ENCODE peak calls at places on chromosomes 6 and 20, in five cellular contexts. One of them, this sample, is unnamed. For H3K27me3 and H3K4me1, the result is how much of the 10 kb centered on the place peaks cover.

GRCh38 chr20:1164871-1165270 is 19.9 kb downstream of the TMEM74B start:
- DNase-seq in adrenal gland: no peak
- DNase-seq in thyroid gland: no peak
- DNase-seq in tibial nerve: no peak
- DNase-seq in suprapubic skin: no peak
- DNase-seq in this sample: no peak

GRCh38 chr20:31722388-31723281 is at the start of gene BCL2L1:
- DNase-seq in tibial nerve: peak
- DNase-seq in suprapubic skin: peak
- DNase-seq in adrenal gland: peak
- DNase-seq in thyroid gland: peak
- DNase-seq in this sample: peak

GRCh38 chr6:4612636-4613171 is 163.5 kb upstream of the CDYL start:
- DNase-seq in tibial nerve: no peak
- DNase-seq in adrenal gland: no peak
- DNase-seq in suprapubic skin: no peak
- DNase-seq in thyroid gland: no peak
- DNase-seq in this sample: no peak

GRCh38 chr20:61875996-61876395 is 189.7 kb downstream of the TAF4 start:
- DNase-seq in suprapubic skin: no peak
- DNase-seq in thyroid gland: no peak
- DNase-seq in adrenal gland: no peak
- DNase-seq in tibial nerve: no peak
- DNase-seq in this sample: no peak

GRCh38 chr6:21595951-21596378 is 2.4 kb downstream of the SOX4 start:
- DNase-seq in adrenal gland: peak
- DNase-seq in suprapubic skin: no peak
- DNase-seq in thyroid gland: no peak
- DNase-seq in tibial nerve: no peak
- DNase-seq in this sample: no peak

GRCh38 chr20:21739682-21740081 is 34.2 kb downstream of the PAX1 start:
- DNase-seq in thyroid gland: no peak
- DNase-seq in tibial nerve: no peak
- DNase-seq in adrenal gland: no peak
- DNase-seq in suprapubic skin: no peak
- DNase-seq in this sample: no peak

GRCh38 chr20:47544240-47544639 is 42.6 kb downstream of the NCOA3 start:
- DNase-seq in thyroid gland: peak
- DNase-seq in adrenal gland: no peak
- DNase-seq in tibial nerve: peak
- DNase-seq in suprapubic skin: no peak
- DNase-seq in this sample: no peak

GRCh38 chr20:49603209-49603627 is 35.3 kb upstream of the PTGIS start:
- DNase-seq in suprapubic skin: no peak
- DNase-seq in adrenal gland: no peak
- DNase-seq in tibial nerve: no peak
- DNase-seq in thyroid gland: no peak
- DNase-seq in this sample: no peak

GRCh38 chr20:6660441-6660840 is 107.0 kb upstream of the BMP2 start:
- DNase-seq in suprapubic skin: no peak
- DNase-seq in adrenal gland: no peak
- DNase-seq in thyroid gland: no peak
- DNase-seq in tibial nerve: no peak
- DNase-seq in this sample: peak

GRCh38 chr20:32482251-32483220 is 102.6 kb downstream of the NOL4L start:
- DNase-seq in adrenal gland: peak
- DNase-seq in suprapubic skin: no peak
- DNase-seq in thyroid gland: peak
- DNase-seq in tibial nerve: no peak
- DNase-seq in this sample: no peak

GRCh38 chr6:155194399-155194798 is 69.4 kb upstream of the CLDN20 start:
- DNase-seq in suprapubic skin: no peak
- DNase-seq in adrenal gland: no peak
- DNase-seq in thyroid gland: no peak
- DNase-seq in tibial nerve: no peak
- DNase-seq in this sample: peak

GRCh38 chr6:137191670-137192069 is 18.2 kb upstream of the IL22RA2 start:
- DNase-seq in adrenal gland: no peak
- DNase-seq in tibial nerve: no peak
- DNase-seq in suprapubic skin: no peak
- DNase-seq in thyroid gland: no peak
- DNase-seq in this sample: no peak

GRCh38 chr20:50144362-50144761 is 9.2 kb downstream of the PEDS1 start:
- DNase-seq in thyroid gland: peak
- DNase-seq in suprapubic skin: peak
- DNase-seq in adrenal gland: peak
- DNase-seq in tibial nerve: peak
- DNase-seq in this sample: no peak

GRCh38 chr20:50992733-50993457 is 30.0 kb downstream of the KCNG1 start:
- DNase-seq in tibial nerve: no peak
- DNase-seq in suprapubic skin: no peak
- DNase-seq in thyroid gland: no peak
- DNase-seq in adrenal gland: no peak
- DNase-seq in this sample: no peak

GRCh38 chr20:46199198-46199597 is 81.1 kb downstream of the CD40 start:
- DNase-seq in adrenal gland: peak
- DNase-seq in tibial nerve: no peak
- DNase-seq in suprapubic skin: no peak
- DNase-seq in thyroid gland: no peak
- DNase-seq in this sample: no peak

DNA sequence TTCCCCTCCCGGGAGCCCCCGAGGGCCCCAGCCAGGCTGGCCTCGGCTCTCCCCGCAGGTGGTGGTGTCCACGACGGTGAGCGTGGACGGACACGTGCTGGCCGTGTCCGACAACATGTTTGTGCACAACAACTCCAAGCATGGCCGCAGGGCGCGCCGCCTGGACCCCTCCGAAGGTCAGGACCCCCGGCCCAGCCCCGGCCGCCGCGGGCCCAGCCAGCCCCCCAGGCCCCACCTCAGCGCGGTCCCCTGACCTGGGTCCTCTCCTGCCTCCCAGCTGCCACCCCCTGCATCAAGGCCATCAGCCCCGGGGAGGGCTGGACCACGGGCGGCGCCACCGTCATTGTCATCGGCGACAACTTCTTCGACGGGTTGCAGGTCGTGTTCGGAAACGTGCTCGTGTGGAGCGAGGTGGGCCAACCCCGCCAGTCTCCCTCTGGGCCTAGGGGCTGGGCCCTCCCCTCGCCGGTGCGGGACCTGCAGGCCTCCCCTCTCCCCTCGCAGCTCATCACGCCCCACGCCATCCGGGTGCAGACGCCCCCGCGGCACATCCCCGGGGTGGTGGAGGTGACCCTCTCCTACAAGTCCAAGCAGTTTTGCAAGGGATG is 51.0 kb downstream of the CPXM1 start:
- DNase-seq in suprapubic skin: peak
- DNase-seq in thyroid gland: no peak
- DNase-seq in tibial nerve: no peak
- DNase-seq in adrenal gland: no peak
- DNase-seq in this sample: no peak
- H3K27me3 ChIP-seq in suprapubic skin: under half
- H3K27me3 ChIP-seq in thyroid gland: under half
- H3K27me3 ChIP-seq in tibial nerve: under half
- H3K27me3 ChIP-seq in adrenal gland: under half
- H3K27me3 ChIP-seq in this sample: under half

GRCh38 chr6:138594749-138595148 is 95.5 kb upstream of the NHSL1 start:
- DNase-seq in thyroid gland: no peak
- DNase-seq in tibial nerve: no peak
- DNase-seq in suprapubic skin: no peak
- DNase-seq in adrenal gland: no peak
- DNase-seq in this sample: no peak

GRCh38 chr6:138596591-138596990 is 97.3 kb upstream of the NHSL1 start:
- DNase-seq in thyroid gland: no peak
- DNase-seq in suprapubic skin: no peak
- DNase-seq in tibial nerve: no peak
- DNase-seq in adrenal gland: no peak
- DNase-seq in this sample: no peak

GRCh38 chr6:138597336-138597735 is 98.0 kb upstream of the NHSL1 start:
- DNase-seq in thyroid gland: no peak
- DNase-seq in adrenal gland: no peak
- DNase-seq in suprapubic skin: no peak
- DNase-seq in tibial nerve: no peak
- DNase-seq in this sample: no peak

GRCh38 chr6:138594042-138594636 is 94.8 kb upstream of the NHSL1 start:
- DNase-seq in tibial nerve: no peak
- DNase-seq in adrenal gland: no peak
- DNase-seq in suprapubic skin: no peak
- DNase-seq in thyroid gland: no peak
- DNase-seq in this sample: no peak

DNA sequence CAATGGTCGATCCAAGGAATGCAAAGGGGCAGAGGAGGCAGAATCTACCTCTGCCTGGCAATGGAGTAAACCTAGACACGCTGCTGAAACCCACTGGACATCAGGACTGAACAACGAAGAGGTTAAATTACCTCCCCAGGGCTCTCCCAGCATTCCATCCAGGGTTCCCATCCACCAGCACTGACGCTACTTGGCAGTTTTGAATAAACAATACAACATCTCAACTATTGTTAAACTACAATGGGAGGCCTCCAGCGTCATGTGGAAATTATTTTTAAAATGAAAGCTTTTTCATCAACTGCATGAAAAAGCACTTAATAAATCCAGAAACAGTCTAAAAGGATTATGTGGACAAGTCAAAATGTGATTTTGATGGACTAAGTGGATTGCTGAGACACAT is 96.8 kb upstream of the NHSL1 start:
- DNase-seq in thyroid gland: no peak
- DNase-seq in adrenal gland: no peak
- DNase-seq in tibial nerve: no peak
- DNase-seq in suprapubic skin: no peak
- DNase-seq in this sample: no peak
- H3K4me1 ChIP-seq in thyroid gland: under half
- H3K4me1 ChIP-seq in adrenal gland: under half
- H3K4me1 ChIP-seq in tibial nerve: under half
- H3K4me1 ChIP-seq in suprapubic skin: under half
- H3K4me1 ChIP-seq in this sample: under half

GRCh38 chr20:64189986-64190385 is 25.7 kb downstream of the MYT1 start:
- DNase-seq in thyroid gland: no peak
- DNase-seq in tibial nerve: no peak
- DNase-seq in suprapubic skin: no peak
- DNase-seq in adrenal gland: no peak
- DNase-seq in this sample: no peak
- TF ChIP-seq POLR2A in thyroid gland: no peak
- TF ChIP-seq POLR2A in tibial nerve: no peak
- TF ChIP-seq POLR2A in suprapubic skin: no peak
- TF ChIP-seq POLR2A in adrenal gland: no peak
- TF ChIP-seq POLR2A in this sample: no peak

DNA sequence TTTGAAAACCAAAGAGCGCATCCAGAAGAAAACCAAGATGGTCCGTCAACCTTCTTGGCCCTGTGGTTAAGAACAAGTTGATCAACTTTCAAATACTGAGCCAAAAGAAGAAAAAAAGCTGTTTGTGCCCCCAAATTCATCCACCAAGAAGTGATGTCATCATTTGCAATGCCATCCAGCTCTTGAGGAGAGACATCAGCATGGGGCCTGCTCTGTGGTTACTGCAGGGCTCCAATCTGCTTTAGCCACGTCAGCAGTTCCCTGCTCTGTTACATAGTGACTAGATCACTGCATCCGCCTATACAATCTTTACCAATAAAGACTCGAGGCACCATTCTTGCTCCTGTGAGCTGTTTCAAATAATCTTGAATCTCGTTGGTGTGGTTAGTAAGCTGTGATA is 75.0 kb upstream of the BLCAP start:
- DNase-seq in suprapubic skin: no peak
- DNase-seq in adrenal gland: no peak
- DNase-seq in thyroid gland: no peak
- DNase-seq in tibial nerve: no peak
- DNase-seq in this sample: no peak
- H3K27me3 ChIP-seq in suprapubic skin: under half
- H3K27me3 ChIP-seq in adrenal gland: under half
- H3K27me3 ChIP-seq in thyroid gland: under half
- H3K27me3 ChIP-seq in tibial nerve: under half
- H3K27me3 ChIP-seq in this sample: under half

DNA sequence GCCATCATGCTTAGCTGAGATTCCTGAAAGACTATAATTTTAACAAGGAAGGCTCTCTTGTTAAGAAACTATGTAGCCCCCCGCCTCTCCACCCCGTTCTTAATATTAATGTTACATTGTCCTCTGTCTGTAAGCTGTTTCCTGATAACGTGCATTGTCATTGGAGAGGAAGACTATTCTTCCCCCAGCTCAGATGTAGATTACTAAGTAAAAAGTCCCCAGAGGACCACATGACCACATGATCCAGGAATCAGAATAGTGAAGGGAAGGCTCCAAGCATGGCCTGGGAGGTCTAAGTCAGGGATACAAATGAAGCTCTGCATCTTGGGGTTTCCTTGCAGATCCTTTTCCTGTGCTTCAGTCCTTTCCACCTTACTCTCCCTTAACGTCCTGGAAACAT is 106.4 kb downstream of the JARID2 start:
- DNase-seq in suprapubic skin: no peak
- DNase-seq in thyroid gland: no peak
- DNase-seq in adrenal gland: no peak
- DNase-seq in tibial nerve: no peak
- DNase-seq in this sample: no peak
- H3K4me1 ChIP-seq in suprapubic skin: under half
- H3K4me1 ChIP-seq in thyroid gland: under half
- H3K4me1 ChIP-seq in adrenal gland: under half
- H3K4me1 ChIP-seq in tibial nerve: under half
- H3K4me1 ChIP-seq in this sample: under half

GRCh38 chr6:15247750-15248450 is 2.0 kb downstream of the JARID2 start:
- DNase-seq in adrenal gland: peak
- DNase-seq in suprapubic skin: peak
- DNase-seq in thyroid gland: peak
- DNase-seq in tibial nerve: peak
- DNase-seq in this sample: no peak
- TF ChIP-seq POLR2A in adrenal gland: peak
- TF ChIP-seq POLR2A in suprapubic skin: no peak
- TF ChIP-seq POLR2A in thyroid gland: peak
- TF ChIP-seq POLR2A in tibial nerve: no peak
- TF ChIP-seq POLR2A in this sample: no peak

GRCh38 chr20:57069442-57069841 is 197.0 kb downstream of the BMP7 start:
- DNase-seq in thyroid gland: peak
- DNase-seq in adrenal gland: no peak
- DNase-seq in suprapubic skin: no peak
- DNase-seq in tibial nerve: no peak
- DNase-seq in this sample: no peak
- H3K27me3 ChIP-seq in thyroid gland: under half
- H3K27me3 ChIP-seq in adrenal gland: under half
- H3K27me3 ChIP-seq in suprapubic skin: half or more
- H3K27me3 ChIP-seq in tibial nerve: half or more
- H3K27me3 ChIP-seq in this sample: under half

DNA sequence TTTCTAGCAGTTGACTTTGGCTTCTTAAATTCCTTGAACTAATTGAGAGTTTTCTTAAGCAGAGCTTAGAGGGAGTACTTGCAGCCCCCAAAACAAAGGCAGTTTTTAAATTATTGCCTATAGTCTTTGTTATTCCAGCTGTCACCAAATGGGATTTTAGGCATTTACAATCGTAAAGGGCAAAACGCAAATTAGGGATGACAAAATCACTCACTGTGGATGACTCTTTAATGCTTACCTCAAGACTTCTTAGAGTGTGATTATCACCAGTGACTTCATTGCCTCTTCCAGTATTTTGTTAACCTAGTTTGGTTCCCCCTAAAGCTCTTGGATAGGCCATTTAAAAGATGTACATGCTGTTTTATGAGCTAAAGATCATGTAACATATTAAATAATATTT is 126.8 kb downstream of the LRRC1 start:
- DNase-seq in adrenal gland: no peak
- DNase-seq in thyroid gland: no peak
- DNase-seq in tibial nerve: no peak
- DNase-seq in suprapubic skin: no peak
- DNase-seq in this sample: no peak
- H3K4me1 ChIP-seq in adrenal gland: under half
- H3K4me1 ChIP-seq in thyroid gland: half or more
- H3K4me1 ChIP-seq in tibial nerve: under half
- H3K4me1 ChIP-seq in suprapubic skin: under half
- H3K4me1 ChIP-seq in this sample: under half